ENCODE peak calls at places on chromosomes 12 and 14, in four cellular contexts. M is T-helper 2 cell, S is HuH-7.5, W is uterus. Y is an unnamed sample.
A peak's percentile ranks its signal among the peaks of the same experiment; 100 is the strongest.

GRCh38 chr14:74516451-74517155 is 23.0 kb downstream of the ISCA2 start:
- DNase-seq in M (no peak), S (no peak), W (no peak), Y (no peak)

GRCh38 chr12:106149096-106149784 is 10.5 kb upstream of the NUAK1 start:
- DNase-seq in M (no peak), S (no peak), W (peak; percentile 45), Y (no peak)

GRCh38 chr12:18153826-18154225 is 63.8 kb upstream of the RERGL start:
- DNase-seq in M (no peak), S (no peak), W (no peak), Y (no peak)

GRCh38 chr12:49932746-49933145 is 17.8 kb upstream of the AQP2 start:
- DNase-seq in M (no peak), S (no peak), W (no peak), Y (no peak)

GRCh38 chr12:113461666-113462065 is 10.0 kb downstream of the LHX5 start:
- DNase-seq in M (no peak), S (peak; percentile 83), W (no peak), Y (no peak)

GRCh38 chr12:19129121-19129485 is 430 bp upstream of the PLEKHA5 start:
- DNase-seq in M (no peak), S (no peak), W (no peak), Y (no peak)

GRCh38 chr14:79496701-79497100 is 714.6 kb downstream of the DIO2 start:
- DNase-seq in M (no peak), S (no peak), W (no peak), Y (no peak)

GRCh38 chr12:121009744-121010143 is 6.5 kb downstream of the C12orf43 start:
- DNase-seq in M (no peak), S (no peak), W (no peak), Y (no peak)

GRCh38 chr12:6084261-6084968 is 40.1 kb downstream of the VWF start:
- DNase-seq in M (no peak), S (no peak), W (peak; percentile 35), Y (no peak)